ENCODE peak calls at places on chromosome 20, in nine cellular contexts. C is body of pancreas, Y is spleen, H is K562, Z is A549, M is prostate gland, G is heart left ventricle, K is stomach, D is transverse colon. J is an unnamed sample.

GRCh38 chr20:45904583-45905504 is 7.1 kb downstream of the PLTP start:
- DNase-seq in C (no peak), Y (no peak), H (no peak), Z (no peak), M (no peak), G (no peak), K (no peak), D (no peak), J (no peak)

GRCh38 chr20:51404297-51405060 is 138.0 kb downstream of the NFATC2 start:
- DNase-seq in C (peak), Y (peak), H (no peak), Z (no peak), M (no peak), G (no peak), K (peak), D (peak), J (peak)

GRCh38 chr20:49717693-49718092 is 4.0 kb upstream of the B4GALT5 start:
- DNase-seq in C (no peak), Y (no peak), H (peak), Z (no peak), M (no peak), G (no peak), K (no peak), D (no peak), J (no peak)

GRCh38 chr20:31815408-31816188 is 3.6 kb upstream of the MYLK2 start:
- DNase-seq in C (no peak), Y (no peak), H (no peak), Z (peak), M (no peak), G (peak), K (no peak), D (peak), J (no peak)

GRCh38 chr20:51469578-51470520 is 72.7 kb downstream of the NFATC2 start:
- DNase-seq in C (no peak), Y (peak), H (no peak), Z (no peak), M (no peak), G (no peak), K (no peak), D (no peak), J (no peak)

GRCh38 chr20:56627122-56628014 is 1.7 kb upstream of the TFAP2C start:
- DNase-seq in C (no peak), Y (no peak), H (no peak), Z (no peak), M (no peak), G (no peak), K (no peak), D (no peak), J (no peak)

GRCh38 chr20:24994470-24995368 is 2.2 kb upstream of the APMAP start:
- DNase-seq in C (peak), Y (peak), H (peak), Z (peak), M (peak), G (peak), K (peak), D (peak), J (no peak)

GRCh38 chr20:49562341-49563014 is 5.5 kb downstream of the PTGIS start:
- DNase-seq in C (peak), Y (no peak), H (peak), Z (peak), M (peak), G (peak), K (peak), D (peak), J (no peak)

GRCh38 chr20:1809121-1809520 is 86.1 kb upstream of the SIRPA start:
- DNase-seq in C (no peak), Y (no peak), H (no peak), Z (peak), M (no peak), G (no peak), K (no peak), D (no peak), J (no peak)
- H3K27ac ChIP-seq in C (no peak), Y (no peak), H (no peak), Z (peak), M (no peak), G (no peak), K (no peak), D (no peak), J (no peak)

DNA sequence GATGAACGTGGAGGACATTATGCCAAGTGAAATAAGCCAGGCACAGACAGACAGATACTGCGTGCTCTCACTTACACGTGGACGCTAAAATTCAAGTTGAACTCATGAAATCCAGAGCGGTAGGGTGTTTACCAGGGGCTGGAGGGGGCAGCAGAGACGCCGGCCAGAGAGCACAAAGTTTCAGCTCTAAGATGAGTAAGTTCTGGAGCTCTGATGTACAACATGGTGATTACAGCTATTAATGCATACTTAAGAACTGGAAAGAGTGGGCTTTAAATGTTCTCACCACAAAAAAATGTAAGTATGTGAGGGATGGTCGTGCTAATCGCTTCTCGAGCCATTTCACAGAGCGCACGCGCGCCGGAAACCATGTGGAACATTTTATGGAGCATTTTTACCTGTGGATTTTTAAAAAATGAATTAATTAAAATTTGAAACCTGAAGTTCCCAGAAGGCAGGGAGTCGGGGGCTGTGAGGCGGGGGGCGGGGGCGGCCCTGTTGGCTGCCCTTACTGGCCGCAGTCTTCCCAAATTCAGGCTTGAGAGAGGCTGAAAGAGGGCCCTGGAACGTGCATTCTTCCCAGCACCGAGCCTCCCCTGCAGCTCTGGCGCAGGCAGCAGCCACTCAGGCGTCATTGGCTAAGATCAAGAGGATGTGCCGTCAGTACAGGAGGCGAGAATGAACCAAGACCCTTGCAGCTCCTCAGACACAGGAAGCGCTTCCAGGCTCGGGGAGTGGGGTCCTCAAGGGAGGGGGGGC is 8.6 kb upstream of the SLCO4A1 start:
- DNase-seq in C (no peak), Y (no peak), H (no peak), Z (no peak), M (no peak), G (peak), K (no peak), D (no peak), J (no peak)
- TF ChIP-seq POLR2A in C (no peak), Y (no peak), H (no peak), Z (no peak), M (no peak), G (no peak), K (no peak), D (no peak), J (no peak)

GRCh38 chr20:58891686-58892125 is 39.2 kb downstream of the GNAS start:
- DNase-seq in C (peak), Y (no peak), H (peak), Z (peak), M (no peak), G (no peak), K (peak), D (peak), J (no peak)

GRCh38 chr20:58895099-58895795 is 42.7 kb downstream of the GNAS start:
- DNase-seq in C (no peak), Y (no peak), H (no peak), Z (no peak), M (no peak), G (no peak), K (no peak), D (no peak), J (no peak)

GRCh38 chr20:58892932-58893224 is 40.4 kb downstream of the GNAS start:
- DNase-seq in C (no peak), Y (no peak), H (peak), Z (peak), M (no peak), G (no peak), K (no peak), D (no peak), J (no peak)

GRCh38 chr20:58892126-58892931 is 39.8 kb downstream of the GNAS start:
- DNase-seq in C (peak), Y (peak), H (peak), Z (peak), M (peak), G (peak), K (peak), D (peak), J (peak)

DNA sequence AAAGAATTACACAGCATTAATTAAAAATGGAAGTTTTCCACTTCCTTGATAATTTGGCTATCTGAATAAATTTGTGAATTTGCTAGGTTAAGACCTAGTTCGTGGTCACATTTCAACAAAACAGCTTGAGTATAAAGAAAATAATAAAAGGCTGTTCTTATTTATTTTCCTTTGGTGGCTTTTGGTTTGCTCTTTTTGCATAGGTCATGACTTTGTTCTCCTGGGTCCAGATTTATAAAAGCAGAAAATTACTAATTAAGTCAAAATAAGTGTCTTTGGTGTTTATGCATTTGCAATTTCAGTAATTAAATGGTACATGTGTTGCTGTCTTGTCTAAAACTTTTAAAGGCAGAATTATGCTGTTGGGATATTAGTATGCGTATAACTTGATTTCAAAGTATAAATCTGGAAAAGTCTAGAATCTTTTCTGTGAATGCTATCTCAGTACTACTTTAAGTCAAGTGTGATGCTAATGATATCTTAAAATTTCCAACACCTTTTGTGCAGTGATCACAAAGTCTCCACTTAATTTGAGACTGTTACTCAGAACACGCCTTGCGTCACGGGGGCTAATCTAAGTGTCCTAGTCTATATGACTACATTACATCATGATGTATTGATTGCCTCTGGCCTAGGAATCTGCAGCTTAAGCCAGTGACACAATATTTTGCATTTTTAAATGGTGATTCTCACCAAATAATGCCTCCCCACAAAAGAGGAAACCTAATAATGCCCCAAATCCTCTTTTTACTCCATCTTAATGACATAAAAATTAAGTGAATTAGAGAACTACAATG is 41.0 kb downstream of the GNAS start:
- DNase-seq in C (no peak), Y (no peak), H (no peak), Z (no peak), M (no peak), G (no peak), K (no peak), D (no peak), J (no peak)
- H3K4me3 ChIP-seq in C (no peak), Y (peak), H (peak), Z (peak), M (no peak), G (peak), K (peak), D (no peak), J (peak)

GRCh38 chr20:10868299-10868698 is 194.5 kb upstream of the JAG1 start:
- DNase-seq in C (peak), Y (no peak), H (no peak), Z (no peak), M (no peak), G (no peak), K (no peak), D (no peak), J (no peak)

GRCh38 chr20:10861086-10861485 is 187.3 kb upstream of the JAG1 start:
- DNase-seq in C (no peak), Y (no peak), H (no peak), Z (peak), M (no peak), G (no peak), K (no peak), D (no peak), J (no peak)

GRCh38 chr20:10861619-10862018 is 187.8 kb upstream of the JAG1 start:
- DNase-seq in C (peak), Y (no peak), H (no peak), Z (peak), M (peak), G (no peak), K (peak), D (peak), J (no peak)

GRCh38 chr20:10864076-10864672 is 190.4 kb upstream of the JAG1 start:
- DNase-seq in C (peak), Y (no peak), H (no peak), Z (peak), M (peak), G (peak), K (peak), D (peak), J (no peak)

GRCh38 chr20:10863337-10864060 is 189.7 kb upstream of the JAG1 start:
- DNase-seq in C (peak), Y (no peak), H (no peak), Z (peak), M (no peak), G (peak), K (no peak), D (no peak), J (no peak)
- H3K27ac ChIP-seq in C (peak), Y (peak), H (no peak), Z (peak), M (no peak), G (peak), K (peak), D (peak), J (peak)

GRCh38 chr20:4502756-4503155 is 219.0 kb upstream of the PRND start:
- DNase-seq in C (no peak), Y (no peak), H (no peak), Z (no peak), M (no peak), G (no peak), K (no peak), D (no peak), J (no peak)
- TF ChIP-seq POLR2A in C (no peak), Y (no peak), H (no peak), Z (no peak), M (no peak), G (no peak), K (no peak), D (no peak), J (no peak)

GRCh38 chr20:35276408-35276807 is 1.5 kb downstream of the MMP24OS start:
- DNase-seq in C (no peak), Y (no peak), H (no peak), Z (no peak), M (no peak), G (no peak), K (no peak), D (no peak), J (no peak)
- H3K4me3 ChIP-seq in C (no peak), Y (no peak), H (peak), Z (peak), M (no peak), G (peak), K (peak), D (peak), J (peak)

DNA sequence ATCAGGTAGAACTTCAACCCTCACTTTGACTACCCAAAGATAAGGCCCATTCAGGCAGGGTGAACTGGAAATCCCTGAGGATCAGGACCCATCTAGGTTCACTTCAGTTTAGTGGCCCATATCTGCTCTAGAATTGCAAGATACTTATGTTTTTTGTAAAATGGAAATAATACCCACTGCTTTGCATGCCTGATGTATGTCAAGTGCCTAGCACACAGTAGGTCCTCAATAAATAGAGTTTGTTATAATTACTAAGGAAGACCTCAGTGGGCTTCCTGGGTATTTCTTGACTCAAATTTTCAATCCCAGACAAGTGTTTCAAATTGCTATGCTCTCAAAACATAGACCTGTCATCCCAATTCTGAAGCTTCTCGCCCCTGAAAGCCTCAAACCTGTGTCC is 32.5 kb downstream of the PIGU start:
- DNase-seq in C (no peak), Y (no peak), H (no peak), Z (no peak), M (no peak), G (no peak), K (no peak), D (no peak), J (no peak)
- H3K27ac ChIP-seq in C (no peak), Y (no peak), H (no peak), Z (no peak), M (no peak), G (no peak), K (no peak), D (no peak), J (peak)

DNA sequence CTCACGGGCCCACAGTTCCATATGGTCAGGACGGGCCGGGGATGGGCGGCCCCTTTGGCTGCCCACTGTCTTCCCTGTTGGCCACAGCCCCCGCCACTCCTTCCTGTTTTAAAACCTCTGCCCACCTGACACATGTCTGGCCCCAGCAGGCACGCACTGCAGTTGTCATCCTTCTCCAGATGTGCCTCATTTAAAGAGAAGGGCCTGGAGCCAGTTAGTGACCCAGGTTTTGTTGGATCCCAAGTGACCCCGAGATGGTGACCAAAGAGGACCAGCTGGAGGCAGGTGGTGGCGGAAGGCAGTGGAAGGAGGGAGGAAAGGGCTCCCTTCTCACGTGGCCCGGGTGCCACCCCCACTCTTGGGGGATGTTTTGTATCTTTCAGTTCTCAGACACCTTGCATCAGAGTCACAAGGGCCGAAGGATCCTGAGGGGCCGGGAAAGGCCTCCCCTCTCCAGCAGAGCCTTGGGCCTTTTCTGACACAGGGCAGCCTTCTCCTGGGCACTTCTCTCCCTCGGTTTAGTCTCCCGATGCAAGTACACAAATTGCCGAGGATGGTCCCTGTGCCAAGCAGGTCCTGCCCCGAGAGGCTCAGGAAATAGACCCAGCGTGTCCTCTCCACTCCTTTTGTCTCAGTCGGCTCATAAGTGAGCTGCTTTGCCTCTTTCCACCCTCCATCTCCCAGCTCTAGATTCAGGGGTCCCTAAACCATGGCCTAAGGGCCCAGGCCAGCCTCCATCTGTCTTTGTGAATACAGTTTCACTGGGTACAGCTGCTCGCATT is 117.6 kb downstream of the SULF2 start:
- DNase-seq in C (no peak), Y (no peak), H (no peak), Z (no peak), M (no peak), G (no peak), K (no peak), D (no peak), J (no peak)
- TF ChIP-seq POLR2A in C (no peak), Y (no peak), H (no peak), Z (no peak), M (no peak), G (no peak), K (no peak), D (no peak), J (no peak)

GRCh38 chr20:58894652-58895051 is 42.1 kb downstream of the GNAS start:
- DNase-seq in C (no peak), Y (no peak), H (no peak), Z (no peak), M (no peak), G (no peak), K (no peak), D (no peak), J (no peak)
- H3K4me3 ChIP-seq in C (no peak), Y (no peak), H (no peak), Z (no peak), M (no peak), G (no peak), K (peak), D (no peak), J (no peak)

DNA sequence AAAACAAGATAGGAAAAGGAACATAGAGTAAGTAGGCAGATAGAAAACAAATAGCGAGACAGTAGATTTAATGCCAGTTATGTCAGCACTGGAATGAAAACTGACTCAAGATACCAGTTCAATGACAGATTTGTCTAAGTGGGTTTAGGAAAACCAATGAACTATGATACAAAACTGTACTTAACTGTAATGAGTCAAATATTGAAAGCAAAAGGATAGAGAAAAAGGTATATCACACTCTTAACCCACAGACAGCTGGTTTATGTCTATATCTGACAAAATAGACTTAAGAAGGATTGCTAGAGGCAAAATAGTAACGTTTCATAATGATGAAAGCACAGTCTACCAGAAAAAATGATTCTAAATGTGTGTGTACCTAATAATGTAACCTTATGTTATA is 38.2 kb downstream of the ATRN start:
- DNase-seq in C (no peak), Y (no peak), H (no peak), Z (no peak), M (no peak), G (no peak), K (no peak), D (no peak), J (no peak)
- H3K27ac ChIP-seq in C (no peak), Y (no peak), H (no peak), Z (no peak), M (no peak), G (no peak), K (no peak), D (no peak), J (no peak)